ENCODE peak calls at places on chromosome 15, in eight cellular contexts. J is SK-N-SH; D is psoas muscle; W is transverse colon; P is right cardiac atrium; Z is CD8-positive, alpha-beta T cell; G is foreskin keratinocyte; E is epithelial cell of prostate. Y is an unnamed sample.

GRCh38 chr15:59116141-59116540 is 11.2 kb downstream of the CCNB2 start:
- DNase-seq in J (no peak), W (no peak), P (no peak), D (no peak), Z (no peak), G (no peak), E (no peak), Y (no peak)

GRCh38 chr15:50315814-50316630 is 39.0 kb downstream of the GABPB1 start:
- DNase-seq in P (no peak), Z (no peak), J (peak; percentile 45), D (no peak), E (no peak), G (peak; percentile 23), W (no peak), Y (peak; percentile 52)

GRCh38 chr15:25579127-25579526 is 140.3 kb upstream of the UBE3A start:
- DNase-seq in G (no peak), Z (no peak), P (no peak), D (no peak), J (no peak), E (no peak), W (no peak), Y (no peak)

GRCh38 chr15:37289109-37289765 is 188.9 kb upstream of the MEIS2 start:
- DNase-seq in W (no peak), Z (no peak), D (no peak), P (no peak), E (no peak), J (peak; percentile 19), G (peak; percentile 31), Y (peak; percentile 1)

GRCh38 chr15:36370051-36370734 is 209.2 kb upstream of the CDIN1 start:
- DNase-seq in G (no peak), Z (no peak), J (no peak), D (no peak), P (no peak), W (no peak), E (no peak), Y (no peak)

GRCh38 chr15:60526127-60526616 is 47.2 kb upstream of the ICE2 start:
- DNase-seq in J (peak; percentile 42), E (peak; percentile 70), Z (no peak), G (peak; percentile 3), P (peak; percentile 54), D (peak; percentile 62), W (no peak), Y (no peak)

GRCh38 chr15:77025066-77025435 is 30.1 kb downstream of the PSTPIP1 start:
- DNase-seq in G (no peak), D (no peak), E (no peak), P (no peak), Z (no peak), W (no peak), J (no peak), Y (no peak)

GRCh38 chr15:20341901-20342605 is 199.5 kb downstream of the GOLGA6L6 start:
- DNase-seq in G (no peak), P (peak; percentile 69), D (peak; percentile 90), Z (no peak), W (peak; percentile 41), E (no peak), J (no peak), Y (no peak)

GRCh38 chr15:67831363-67831762 is 6.1 kb downstream of the SKOR1 start:
- DNase-seq in W (no peak), D (peak; percentile 12), G (no peak), Z (no peak), E (no peak), J (no peak), P (no peak), Y (no peak)

GRCh38 chr15:67827561-67828378 is 2.5 kb downstream of the SKOR1 start:
- DNase-seq in W (no peak), Z (no peak), P (no peak), E (no peak), G (no peak), D (peak; percentile 47), J (no peak), Y (no peak)

GRCh38 chr15:67828969-67829646 is 3.8 kb downstream of the SKOR1 start:
- DNase-seq in J (no peak), Z (no peak), P (no peak), W (no peak), E (no peak), D (peak; percentile 29), G (no peak), Y (no peak)

GRCh38 chr15:67828379-67828968 is 3.2 kb downstream of the SKOR1 start:
- DNase-seq in G (no peak), P (no peak), W (no peak), E (no peak), D (no peak), Z (no peak), J (no peak), Y (no peak)

GRCh38 chr15:67829647-67830504 is 4.6 kb downstream of the SKOR1 start:
- DNase-seq in D (peak; percentile 44), Z (no peak), E (no peak), P (no peak), J (no peak), G (no peak), W (no peak), Y (no peak)
- H3K27ac ChIP-seq in D (no peak overlapping the region), Z (no peak overlapping the region), E (no peak overlapping the region), P (no peak overlapping the region), J (no peak overlapping the region), G (no peak overlapping the region), W (no peak overlapping the region), Y (no peak overlapping the region)

DNA sequence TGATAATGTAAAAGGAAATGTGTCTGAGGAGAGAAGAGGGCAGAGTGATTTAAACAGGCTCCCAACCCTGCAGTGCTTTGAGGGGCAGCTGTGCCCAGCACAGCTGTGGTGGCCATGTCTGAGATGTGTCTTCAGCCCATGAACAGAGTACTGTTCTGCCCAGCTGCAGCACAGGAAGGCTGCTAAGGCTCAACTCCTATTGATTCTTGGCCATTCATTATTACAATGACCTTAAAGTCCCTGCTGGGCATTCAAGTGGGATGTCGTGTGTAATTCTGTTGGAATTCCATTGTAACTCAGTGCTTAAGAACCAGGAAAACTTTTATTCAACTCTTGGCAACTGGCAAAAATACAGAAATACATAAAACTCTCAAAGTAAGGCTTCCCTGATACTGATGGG is 229.3 kb downstream of the MCTP2 start:
- DNase-seq in W (no peak), E (no peak), D (no peak), Z (no peak), P (no peak), J (no peak), G (no peak), Y (no peak)
- H3K27ac ChIP-seq in W (no peak overlapping the region), E (no peak overlapping the region), D (no peak overlapping the region), Z (no peak overlapping the region), P (no peak overlapping the region), J (no peak overlapping the region), G (no peak overlapping the region), Y (no peak overlapping the region)

DNA sequence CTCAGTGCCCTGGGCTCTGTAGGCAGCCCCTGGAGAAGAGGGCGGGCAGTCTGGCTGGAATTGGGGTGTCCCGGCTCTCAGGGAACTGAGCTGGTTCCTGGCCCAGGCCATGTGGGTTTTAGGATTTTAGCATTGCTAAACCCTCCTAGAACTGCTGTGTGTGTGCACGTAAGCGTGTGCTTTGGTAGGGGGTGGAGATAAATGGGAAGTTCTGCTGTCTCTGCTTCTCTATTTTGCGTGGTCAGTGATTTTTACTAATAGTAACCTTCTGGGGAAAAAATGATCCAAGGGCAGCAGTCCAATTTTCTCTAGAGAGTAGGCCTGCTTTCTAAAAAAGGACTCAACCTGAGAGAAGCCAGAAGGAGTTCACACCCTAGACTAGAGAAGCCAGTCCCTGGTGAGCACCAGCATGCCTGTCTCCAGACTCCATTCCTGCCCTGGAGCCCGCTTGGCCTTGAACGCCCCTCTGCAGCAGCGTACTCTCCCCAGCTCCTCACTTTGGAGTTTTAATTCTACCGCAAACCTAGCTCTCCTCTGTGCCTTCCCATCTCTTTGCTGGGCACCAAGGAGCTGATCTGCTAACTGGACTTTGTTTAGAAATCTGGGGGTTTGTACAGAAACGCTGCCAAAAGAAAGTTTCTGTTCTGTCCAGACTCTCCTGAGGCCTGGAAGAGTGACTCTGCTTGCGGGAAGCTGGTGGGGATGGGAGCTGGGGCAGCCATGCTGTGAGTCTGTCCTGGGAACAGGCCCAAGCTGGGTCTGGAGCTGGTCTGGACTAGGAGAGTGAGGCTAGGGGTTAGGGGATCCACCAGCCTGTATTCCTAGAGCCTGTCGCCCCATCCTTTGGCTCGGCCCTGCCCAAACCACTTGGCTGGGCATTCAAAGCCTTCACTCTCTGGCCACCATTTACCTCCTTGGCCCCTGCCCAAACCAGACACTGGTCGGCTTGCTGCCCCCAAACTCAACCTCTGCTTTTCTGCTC is 19.7 kb downstream of the CORO2B start:
- DNase-seq in W (no peak), D (peak; percentile 56), P (peak; percentile 56), J (no peak), Z (no peak), E (no peak), G (no peak), Y (no peak)
- H3K27ac ChIP-seq in W (no peak overlapping the region), D (no peak overlapping the region), P (peak overlapping the region; percentile 65), J (peak overlapping the region; percentile 52), Z (no peak overlapping the region), E (no peak overlapping the region), G (no peak overlapping the region), Y (no peak overlapping the region)

GRCh38 chr15:92805080-92805708 is 94.9 kb upstream of the CHD2 start:
- DNase-seq in P (no peak), W (no peak), Z (no peak), D (no peak), E (no peak), G (no peak), J (no peak), Y (no peak)
- H3K27ac ChIP-seq in P (no peak overlapping the region), W (peak overlapping the region; percentile 85), Z (no peak overlapping the region), D (peak overlapping the region; percentile 92), E (peak overlapping the region; percentile 98), G (peak overlapping the region; percentile 98), J (no peak overlapping the region), Y (no peak overlapping the region)

GRCh38 chr15:98896002-98896721 is 111.4 kb downstream of the PGPEP1L start:
- DNase-seq in W (no peak), Z (no peak), G (peak; percentile 81), J (no peak), E (no peak), D (no peak), P (no peak), Y (no peak)
- H3K27ac ChIP-seq in W (peak overlapping the region; percentile 74), Z (no peak overlapping the region), G (peak overlapping the region; percentile 95), J (peak overlapping the region; percentile 98), E (peak overlapping the region; percentile 94), D (no peak overlapping the region), P (no peak overlapping the region), Y (no peak overlapping the region)

GRCh38 chr15:70164910-70165791 is 67.4 kb upstream of the TLE3 start:
- DNase-seq in E (no peak), D (no peak), J (no peak), P (no peak), Z (no peak), G (no peak), W (no peak), Y (no peak)
- H3K27ac ChIP-seq in E (no peak overlapping the region), D (peak overlapping the region; percentile 82), J (no peak overlapping the region), P (peak overlapping the region; percentile 78), Z (no peak overlapping the region), G (no peak overlapping the region), W (peak overlapping the region; percentile 45), Y (no peak overlapping the region)

GRCh38 chr15:45064386-45064785 is 41.4 kb downstream of the SORD start:
- DNase-seq in G (no peak), J (no peak), P (no peak), D (no peak), Z (no peak), E (no peak), W (no peak), Y (no peak)
- H3K27ac ChIP-seq in G (no peak overlapping the region), J (no peak overlapping the region), P (no peak overlapping the region), D (no peak overlapping the region), Z (no peak overlapping the region), E (no peak overlapping the region), W (no peak overlapping the region), Y (no peak overlapping the region)

DNA sequence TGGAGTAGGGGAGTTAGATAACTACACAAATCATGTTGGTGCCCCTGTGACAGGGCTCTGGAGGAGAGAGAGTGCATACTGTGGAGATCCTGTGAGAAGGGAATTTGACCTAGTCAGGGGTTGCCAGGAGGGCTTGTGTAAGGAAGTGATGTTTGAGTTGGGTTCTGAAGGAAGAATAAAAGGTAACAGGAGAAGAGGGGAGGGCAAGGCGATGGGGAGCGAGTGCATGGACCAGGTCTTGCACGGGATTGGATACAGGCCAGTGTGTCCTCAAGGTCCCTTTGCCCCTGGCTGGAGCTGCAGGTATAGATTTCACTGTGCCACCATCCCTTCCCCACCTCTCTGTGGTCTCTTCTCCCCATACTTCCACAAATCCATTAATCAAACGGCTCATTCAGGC is 83.9 kb downstream of the RGMA start:
- DNase-seq in J (no peak), E (no peak), D (no peak), Z (no peak), G (no peak), W (no peak), P (no peak), Y (no peak)
- H3K27ac ChIP-seq in J (no peak overlapping the region), E (no peak overlapping the region), D (peak overlapping the region; percentile 61), Z (no peak overlapping the region), G (no peak overlapping the region), W (no peak overlapping the region), P (no peak overlapping the region), Y (no peak overlapping the region)